ENCODE peak calls at places on chromosome 20, in seven cellular contexts. T is T-helper 2 cell; L is iPS DF 19.7; D is activated T-cell treated with anti-CD3 and anti-CD28 coated beads for 1 hour; W is activated CD4-positive, alpha-beta T cell treated with anti-CD3 and anti-CD28 coated beads, Interleukin-2, amount 50 U/mL, for 48 hours; V is GM04504; K is cardiac fibroblast. X is an unnamed sample.

GRCh38 chr20:61731363-61732181 is 334.1 kb downstream of the TAF4 start:
- DNase-seq in T (no peak), L (no peak), D (no peak), W (no peak), V (peak), K (no peak), X (no peak)

GRCh38 chr20:10665027-10665561 is 8.7 kb downstream of the JAG1 start:
- DNase-seq in T (no peak), L (no peak), D (no peak), W (no peak), V (no peak), K (peak), X (no peak)

GRCh38 chr20:36197271-36197670 is 39.0 kb upstream of the AAR2 start:
- DNase-seq in T (no peak), L (no peak), D (no peak), W (no peak), V (no peak), K (no peak), X (no peak)

GRCh38 chr20:38001173-38001875 is 31.9 kb downstream of the TTI1 start:
- DNase-seq in T (peak), L (no peak), D (no peak), W (peak), V (no peak), K (peak), X (no peak)

GRCh38 chr20:41046716-41047115 is 18.1 kb downstream of the TOP1 start:
- DNase-seq in T (peak), L (no peak), D (no peak), W (no peak), V (no peak), K (peak), X (no peak)

GRCh38 chr20:58349586-58349985 is 39.4 kb upstream of the VAPB start:
- DNase-seq in T (no peak), L (no peak), D (no peak), W (no peak), V (no peak), K (peak), X (no peak)

GRCh38 chr20:62523473-62524203 is 47.8 kb upstream of the GATA5 start:
- DNase-seq in T (no peak), L (peak), D (peak), W (peak), V (no peak), K (no peak), X (no peak)

GRCh38 chr20:35511814-35512420 is 17.5 kb downstream of the C20orf173 start:
- DNase-seq in T (no peak), L (no peak), D (no peak), W (no peak), V (no peak), K (peak), X (no peak)

GRCh38 chr20:15475483-15475882 is 1097.8 kb downstream of the KIF16B start:
- DNase-seq in T (no peak), L (no peak), D (no peak), W (no peak), V (no peak), K (no peak), X (no peak)

GRCh38 chr20:50360218-50360672 is 149.9 kb upstream of the PTPN1 start:
- DNase-seq in T (no peak), L (no peak), D (no peak), W (no peak), V (no peak), K (no peak), X (no peak)

GRCh38 chr20:47754301-47754700 is 31.0 kb downstream of the SULF2 start:
- DNase-seq in T (no peak), L (no peak), D (no peak), W (no peak), V (no peak), K (no peak), X (no peak)

X was measured in CD4-positive, alpha-beta memory T cell.